ENCODE peak calls at places on chromosomes 13 and 19, in eight cellular contexts. F is fibroblast of lung, C is MM.1S, R is GM23248, I is hepatocyte, T is GM12878, G is astrocyte, V is PC-3. S is an unnamed sample.

GRCh38 chr19:35757231-35757748 is 461 bp upstream of the HSPB6 start:
- DNase-seq in F (peak; percentile 96), C (no peak), R (peak; percentile 93), I (peak; percentile 92), T (no peak), G (peak; percentile 93), V (peak; percentile 29), S (no peak)

GRCh38 chr19:4284176-4284958 is 5.3 kb downstream of the SHD start:
- DNase-seq in F (no peak), C (peak; percentile 33), R (peak; percentile 27), I (peak; percentile 53), T (no peak), G (no peak), V (peak; percentile 48), S (no peak)

GRCh38 chr19:558770-559439 is 13.5 kb upstream of the BSG start:
- DNase-seq in F (no peak), C (no peak), R (no peak), I (no peak), T (no peak), G (no peak), V (no peak), S (no peak)

GRCh38 chr19:44694184-44694579 is 4.8 kb upstream of the CEACAM16 start:
- DNase-seq in F (no peak), C (no peak), R (peak; percentile 18), I (no peak), T (no peak), G (no peak), V (no peak), S (no peak)

GRCh38 chr13:40983269-40983668 is 35.8 kb downstream of the ELF1 start:
- DNase-seq in F (peak; percentile 34), C (no peak), R (peak; percentile 30), I (no peak), T (no peak), G (peak; percentile 17), V (no peak), S (no peak)

GRCh38 chr19:2691951-2692350 is 10.5 kb downstream of the GNG7 start:
- DNase-seq in F (no peak), C (no peak), R (no peak), I (no peak), T (no peak), G (no peak), V (no peak), S (no peak)

GRCh38 chr19:49442354-49442753 is 1.0 kb upstream of the SLC17A7 start:
- DNase-seq in F (no peak), C (no peak), R (peak; percentile 36), I (no peak), T (no peak), G (no peak), V (peak; percentile 20), S (no peak)

GRCh38 chr13:111327701-111328100 is 7.3 kb downstream of the TEX29 start:
- DNase-seq in F (no peak), C (no peak), R (no peak), I (no peak), T (no peak), G (no peak), V (no peak), S (no peak)

GRCh38 chr13:28540612-28541011 is 45.7 kb upstream of the FLT1 start:
- DNase-seq in F (no peak), C (no peak), R (no peak), I (no peak), T (no peak), G (no peak), V (peak; percentile 8), S (no peak)

DNA sequence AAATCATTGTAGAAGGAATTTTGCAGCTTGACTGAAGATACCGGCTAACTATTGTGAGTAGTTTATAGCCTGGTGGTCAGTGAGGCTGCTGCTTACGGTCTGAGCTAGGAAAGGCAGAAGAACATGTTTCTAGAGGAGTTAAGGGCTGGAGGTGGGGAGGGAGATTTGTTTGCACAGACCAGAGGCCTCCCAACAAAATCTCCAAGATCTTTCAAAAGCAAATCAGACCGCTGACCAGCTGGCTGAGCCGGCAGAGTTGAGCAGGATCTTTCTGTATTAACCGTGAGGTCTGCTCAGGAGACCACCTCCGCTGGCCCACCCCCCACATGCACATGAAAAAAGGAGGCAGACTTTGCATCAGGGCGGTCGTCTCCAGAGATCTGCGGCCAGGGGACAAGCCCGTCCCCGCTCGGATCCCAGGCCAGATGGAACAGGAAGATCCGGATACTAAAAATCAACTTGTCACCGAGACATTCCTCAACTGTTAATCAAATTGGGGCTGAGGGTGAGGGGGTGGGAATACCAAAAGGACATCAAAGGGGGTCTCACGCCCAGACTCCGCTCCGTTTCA is 318.8 kb downstream of the ZNF536 start:
- DNase-seq in F (no peak), C (no peak), R (no peak), I (no peak), T (no peak), G (no peak), V (no peak), S (no peak)
- TF ChIP-seq EZH2 in F (no peak), C (no peak), R (no peak), I (no peak), T (no peak), G (no peak), V (no peak), S (no peak)

DNA sequence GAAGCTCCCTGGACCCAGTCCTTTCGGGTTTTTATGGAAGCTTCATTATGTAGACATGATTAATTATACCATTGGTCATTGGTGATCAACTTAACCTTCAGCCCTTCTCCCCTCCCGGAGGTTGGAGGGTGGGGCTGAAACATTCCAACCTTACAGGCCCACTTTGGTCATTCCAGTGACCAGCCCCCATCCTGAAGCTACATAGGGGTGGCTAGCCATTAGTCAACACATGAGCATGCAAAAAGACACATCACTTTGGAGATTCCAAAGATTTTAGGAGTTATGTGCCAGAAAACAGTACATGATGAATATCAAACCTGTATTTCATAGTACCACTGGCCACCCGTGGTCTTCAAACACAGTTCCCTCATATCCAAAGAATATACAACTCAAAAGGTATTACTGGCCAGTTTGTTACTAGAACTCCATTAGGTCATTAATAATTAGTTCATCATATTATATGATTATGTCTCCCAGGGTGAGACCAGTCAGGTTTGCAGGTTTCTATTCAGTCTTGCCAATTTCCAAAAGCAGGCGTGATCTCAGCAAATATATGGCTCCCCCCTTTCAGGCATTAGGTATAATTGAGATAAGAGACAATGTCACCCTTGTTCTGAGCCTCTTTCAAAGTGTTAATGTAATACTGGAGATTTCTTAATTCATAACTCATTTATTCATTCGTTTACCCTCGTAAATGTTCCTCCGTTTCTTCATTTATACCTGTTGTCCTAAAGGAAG is 11.1 kb downstream of the PPP5C start:
- DNase-seq in F (peak; percentile 84), C (no peak), R (peak; percentile 71), I (no peak), T (no peak), G (peak; percentile 75), V (no peak), S (no peak)
- H3K9me3 ChIP-seq in F (no peaks in the 10 kb centered on the region), C (no peaks in the 10 kb centered on the region), R (no peaks in the 10 kb centered on the region), I (no peaks in the 10 kb centered on the region), T (no peaks in the 10 kb centered on the region), G (no peaks in the 10 kb centered on the region), V (no peaks in the 10 kb centered on the region), S (no peaks in the 10 kb centered on the region)

DNA sequence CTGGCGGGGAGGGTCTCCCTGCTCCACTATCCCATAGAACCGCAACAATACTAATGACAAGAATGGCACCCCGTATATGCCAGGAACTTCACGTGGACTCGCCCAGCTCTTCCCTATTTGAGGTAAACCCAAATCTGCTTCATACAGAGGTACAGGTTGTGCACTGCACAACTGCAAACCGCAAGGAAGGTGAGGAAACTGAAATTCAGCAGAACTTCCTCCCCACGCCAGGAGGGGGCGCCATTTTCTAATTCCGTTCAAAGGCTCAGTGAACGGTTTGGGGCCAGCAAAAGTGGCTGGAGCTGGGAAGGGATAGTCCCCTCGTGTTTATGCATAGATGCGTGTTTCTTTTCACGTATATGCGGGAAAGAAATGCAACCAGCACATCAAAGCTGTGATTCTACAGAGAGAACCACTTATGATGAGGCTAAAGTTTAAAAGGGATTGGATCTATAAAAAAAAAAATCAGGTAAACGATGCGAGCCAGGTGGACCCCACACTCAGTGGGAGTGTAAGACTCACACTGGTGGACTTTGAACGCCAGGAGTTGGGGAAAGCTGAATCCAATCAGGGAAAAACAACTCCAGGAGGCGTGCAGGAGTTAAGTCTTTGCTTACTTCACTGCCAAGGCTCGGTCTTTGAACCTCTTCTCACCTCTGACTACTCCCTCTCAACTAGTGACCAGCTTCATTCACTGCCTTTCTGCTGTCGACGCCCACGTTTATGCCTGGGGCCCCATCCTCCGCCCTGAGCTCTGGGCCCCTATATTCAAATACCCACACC is 20.3 kb downstream of the C19orf81 start:
- DNase-seq in F (peak; percentile 1), C (peak; percentile 26), R (peak; percentile 54), I (peak; percentile 44), T (no peak), G (no peak), V (peak; percentile 64), S (no peak)
- TF ChIP-seq EZH2 in F (peak; percentile 83), C (no peak), R (peak; percentile 61), I (peak; percentile 13), T (no peak), G (no peak), V (peak; percentile 79), S (no peak)

GRCh38 chr19:55720801-55721200 is 17.4 kb downstream of the NLRP9 start:
- DNase-seq in F (no peak), C (no peak), R (no peak), I (no peak), T (no peak), G (no peak), V (no peak), S (no peak)
- H3K9me3 ChIP-seq in F (no peaks in the 10 kb centered on the region), C (no peaks in the 10 kb centered on the region), R (peaks cover 4% of the 10 kb centered on the region), I (no peaks in the 10 kb centered on the region), T (no peaks in the 10 kb centered on the region), G (no peaks in the 10 kb centered on the region), V (peaks cover 7% of the 10 kb centered on the region), S (peaks cover 1% of the 10 kb centered on the region)

DNA sequence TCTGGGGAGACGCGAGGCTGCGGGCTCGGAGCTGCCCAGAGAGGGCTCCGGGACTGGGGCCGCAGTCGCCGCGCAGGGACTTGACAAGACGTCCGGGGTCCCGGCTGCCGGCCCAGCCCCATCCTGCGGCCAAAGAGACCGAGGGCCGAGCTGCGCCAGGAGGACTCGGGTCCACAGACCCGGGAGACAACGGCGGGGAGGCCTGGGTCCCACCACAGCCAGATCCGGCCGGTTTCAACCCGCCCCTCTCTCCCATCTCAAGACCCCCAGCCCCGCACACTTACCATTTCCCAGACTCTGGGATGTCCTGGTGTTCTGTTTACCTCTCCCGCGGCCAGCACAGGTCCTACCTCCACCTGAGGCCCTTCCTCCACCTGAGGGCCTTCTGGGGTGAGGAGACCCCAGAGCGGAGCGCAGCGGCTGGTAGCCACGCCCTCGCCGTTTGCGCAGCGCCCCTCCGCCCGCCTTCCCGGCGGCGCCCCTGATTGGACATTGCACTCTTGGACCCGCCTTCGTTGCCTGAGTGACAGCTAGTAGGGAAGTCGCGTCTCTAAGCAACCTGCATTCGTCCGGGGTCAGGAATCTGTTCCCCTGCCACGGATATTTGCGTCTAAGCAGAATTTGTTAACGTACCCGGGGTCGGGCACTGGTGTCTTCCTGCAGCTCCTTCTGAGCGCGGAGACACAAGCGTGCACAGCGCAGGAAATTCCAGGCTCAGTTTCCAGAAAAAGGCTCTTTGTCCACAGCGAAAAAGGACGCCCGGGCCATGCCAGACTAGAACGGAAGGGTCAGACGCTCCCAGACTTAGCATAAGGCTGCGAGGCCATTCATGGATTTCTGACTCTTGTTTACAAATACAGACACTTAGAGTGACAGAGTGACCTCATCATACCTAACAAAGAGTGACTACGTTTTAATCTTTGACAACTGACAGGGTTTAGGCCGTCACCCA is at the start of gene ZNF709:
- DNase-seq in F (peak; percentile 80), C (peak; percentile 92), R (peak; percentile 91), I (peak; percentile 95), T (peak; percentile 78), G (peak; percentile 63), V (peak; percentile 88), S (peak; percentile 30)
- TF ChIP-seq EZH2 in F (no peak), C (no peak), R (no peak), I (no peak), T (no peak), G (no peak), V (no peak), S (no peak)

GRCh38 chr13:62512194-62513141 is 1096.8 kb upstream of the PCDH20 start:
- DNase-seq in F (peak; percentile 1), C (peak; percentile 53), R (peak; percentile 46), I (peak; percentile 53), T (peak; percentile 24), G (no peak), V (peak; percentile 58), S (no peak)
- H3K9me3 ChIP-seq in F (no peaks in the 10 kb centered on the region), C (no peaks in the 10 kb centered on the region), R (no peaks in the 10 kb centered on the region), I (no peaks in the 10 kb centered on the region), T (no peaks in the 10 kb centered on the region), G (no peaks in the 10 kb centered on the region), V (no peaks in the 10 kb centered on the region), S (peaks cover 3% of the 10 kb centered on the region)

S was measured in keratinocyte.